ENCODE peak calls at places on chromosomes 12 and 14, in five cellular contexts. A is HCT116, G is GM23248, H is trophoblast cell, N is PC-9. V is an unnamed sample.

GRCh38 chr12:46675736-46676135 is 150.1 kb downstream of the SLC38A4 start:
- DNase-seq in A (no peak), H (peak; percentile 79), N (no peak), G (peak; percentile 72), V (peak; percentile 36)

GRCh38 chr14:88421286-88421685 is 35.8 kb downstream of the SPATA7 start:
- DNase-seq in H (no peak), A (no peak), G (peak; percentile 50), N (no peak), V (no peak)

GRCh38 chr12:106436183-106436582 is 78.6 kb downstream of the POLR3B start:
- DNase-seq in A (no peak), H (no peak), N (no peak), G (no peak), V (peak; percentile 14)

GRCh38 chr14:78450945-78451344 is 280.8 kb downstream of the NRXN3 start:
- DNase-seq in G (no peak), N (no peak), A (no peak), H (no peak), V (no peak)

GRCh38 chr12:80937391-80938238 is at the start of gene LIN7A:
- DNase-seq in N (no peak), G (peak; percentile 44), H (peak; percentile 15), A (no peak), V (peak; percentile 7)

GRCh38 chr12:131852551-131853299 is 24.5 kb downstream of the MMP17 start:
- DNase-seq in H (no peak), N (no peak), A (no peak), G (peak; percentile 38), V (no peak)

GRCh38 chr12:122079038-122079531 is 529 bp downstream of the MLXIP start:
- DNase-seq in G (peak; percentile 66), N (peak; percentile 55), H (peak; percentile 47), A (no peak), V (peak; percentile 28)

GRCh38 chr12:111271674-111272418 is 97.0 kb downstream of the PHETA1 start:
- DNase-seq in N (no peak), A (peak; percentile 4), G (peak; percentile 14), H (no peak), V (no peak)

GRCh38 chr12:21300632-21301031 is 34.1 kb downstream of the SLCO1A2 start:
- DNase-seq in G (no peak), H (no peak), N (no peak), A (no peak), V (no peak)

GRCh38 chr14:101604935-101605767 is 43.9 kb downstream of the DIO3 start:
- DNase-seq in H (no peak), G (no peak), A (no peak), N (no peak), V (no peak)

GRCh38 chr14:64502476-64503183 is 1.0 kb downstream of the ZBTB25 start:
- DNase-seq in N (peak; percentile 69), H (peak; percentile 77), G (no peak), A (no peak), V (peak; percentile 52)

GRCh38 chr14:74583689-74584434 is 28.2 kb downstream of the LTBP2 start:
- DNase-seq in A (peak; percentile 69), G (peak; percentile 95), H (peak; percentile 82), N (peak; percentile 96), V (peak; percentile 92)

GRCh38 chr12:49328816-49329215 is 5.8 kb downstream of the TROAP start:
- DNase-seq in A (no peak), N (no peak), G (no peak), H (no peak), V (no peak)

GRCh38 chr12:89414322-89414721 is 62.0 kb upstream of the DUSP6 start:
- DNase-seq in A (no peak), H (no peak), N (no peak), G (no peak), V (peak; percentile 13)

GRCh38 chr12:54463034-54463433 is 10.4 kb downstream of the GTSF1 start:
- DNase-seq in H (peak; percentile 90), A (no peak), G (peak; percentile 92), N (no peak), V (peak; percentile 71)

GRCh38 chr14:72568296-72568992 is 325.5 kb downstream of the DPF3 start:
- DNase-seq in H (no peak), N (no peak), A (no peak), G (no peak), V (no peak)

GRCh38 chr12:42534184-42534838 is 55.2 kb downstream of the PRICKLE1 start:
- DNase-seq in N (no peak), H (no peak), G (no peak), A (no peak), V (no peak)

GRCh38 chr12:49187184-49187583 is 1.7 kb downstream of the TUBA1A start:
- DNase-seq in H (no peak), G (peak; percentile 84), N (no peak), A (no peak), V (peak; percentile 27)

GRCh38 chr12:42574879-42575278 is 14.7 kb downstream of the PRICKLE1 start:
- DNase-seq in A (no peak), N (no peak), H (no peak), G (no peak), V (no peak)

GRCh38 chr12:77097846-77098245 is 32.5 kb upstream of the E2F7 start:
- DNase-seq in H (no peak), G (no peak), A (no peak), N (no peak), V (no peak)

GRCh38 chr14:94307410-94307992 is 14.4 kb upstream of the SERPINA10 start:
- DNase-seq in G (no peak), N (no peak), A (peak; percentile 28), H (peak; percentile 47), V (peak; percentile 30)

GRCh38 chr14:25381498-25381897 is 331.6 kb upstream of the STXBP6 start:
- DNase-seq in A (no peak), H (no peak), N (no peak), G (peak; percentile 27), V (no peak)

GRCh38 chr12:119208626-119209061 is 29.9 kb downstream of the HSPB8 start:
- DNase-seq in A (no peak), G (peak; percentile 83), N (peak; percentile 72), H (peak; percentile 97), V (peak; percentile 21)

GRCh38 chr12:110676171-110676570 is 12.7 kb downstream of the HVCN1 start:
- DNase-seq in G (no peak), H (no peak), N (no peak), A (no peak), V (no peak)

GRCh38 chr14:85444685-85445084 is 85.3 kb upstream of the FLRT2 start:
- DNase-seq in H (no peak), G (peak; percentile 22), A (no peak), N (no peak), V (no peak)

GRCh38 chr12:42420385-42420784 is 94.4 kb downstream of the PPHLN1 start:
- DNase-seq in A (no peak), N (no peak), G (no peak), H (no peak), V (no peak)

GRCh38 chr12:113961921-113962710 is 4.0 kb downstream of the RBM19 start:
- DNase-seq in N (no peak), H (peak; percentile 6), A (no peak), G (peak; percentile 69), V (peak; percentile 52)

GRCh38 chr12:69502342-69503081 is 32.3 kb downstream of the FRS2 start:
- DNase-seq in A (peak; percentile 52), H (peak; percentile 75), G (peak; percentile 70), N (no peak), V (peak; percentile 73)

GRCh38 chr14:55077691-55078151 is 26.3 kb downstream of the MAPK1IP1L start:
- DNase-seq in G (peak; percentile 36), A (peak; percentile 92), H (peak; percentile 94), N (peak; percentile 86), V (peak; percentile 93)

DNA sequence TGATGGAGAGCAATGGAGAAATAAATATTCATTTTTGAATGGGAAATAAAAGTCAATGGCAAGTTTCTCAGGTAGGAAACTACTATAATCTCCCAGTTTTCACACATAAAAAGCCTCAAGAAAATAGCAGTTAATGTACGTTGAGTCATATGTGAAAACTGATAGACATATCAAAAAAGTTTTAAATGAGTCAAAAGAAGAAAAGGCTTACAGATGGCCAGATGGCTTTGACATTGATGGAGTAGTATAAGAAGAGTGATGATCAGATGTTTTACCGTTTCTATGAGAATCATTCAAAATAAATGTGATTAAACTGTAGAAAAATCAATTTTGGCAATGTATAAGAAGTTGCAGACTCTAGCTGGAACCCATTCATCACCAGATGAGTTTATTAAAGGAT is 97.8 kb downstream of the LLPH start:
- DNase-seq in A (no peak), G (no peak), H (no peak), N (no peak), V (no peak)
- H3K4me2 ChIP-seq in A (no peak overlapping the region), G (no peak overlapping the region), H (no peak overlapping the region), N (no peak overlapping the region), V (no peak overlapping the region)

DNA sequence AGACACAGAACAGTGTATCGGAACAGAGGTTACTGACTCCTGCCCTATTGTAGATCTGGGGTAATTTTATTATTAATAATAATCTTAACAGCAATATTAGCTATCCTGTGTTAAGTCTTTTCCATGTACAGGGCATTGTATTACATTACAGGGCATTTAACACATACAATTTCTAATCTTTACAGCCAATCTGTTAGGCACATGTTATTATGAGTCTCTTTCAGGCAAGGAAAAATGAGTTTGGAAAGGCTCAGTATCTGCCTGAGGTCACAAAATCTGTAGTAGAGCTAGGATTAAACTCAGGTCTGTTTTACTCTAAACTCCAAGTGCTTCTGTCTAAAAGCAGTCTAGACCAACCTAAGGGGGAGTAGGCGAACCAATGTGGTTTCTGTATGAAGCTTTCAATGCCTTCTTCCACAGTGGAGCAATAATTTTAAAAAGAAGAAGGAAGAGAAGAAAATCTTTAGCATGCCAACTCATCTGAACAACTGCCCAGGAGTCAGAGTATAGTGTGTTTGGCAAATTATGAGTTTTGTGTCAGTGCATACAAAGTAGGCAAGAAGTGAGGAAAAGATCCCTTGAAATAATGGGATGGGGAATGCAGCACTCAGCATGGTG is 192.6 kb downstream of the CHST11 start:
- DNase-seq in A (no peak), G (no peak), H (no peak), N (no peak), V (no peak)
- H3K4me1 ChIP-seq in A (peaks cover 4% of the 10 kb centered on the region), G (no peaks in the 10 kb centered on the region), H (no peaks in the 10 kb centered on the region), N (no peaks in the 10 kb centered on the region), V (peaks cover 2% of the 10 kb centered on the region)

DNA sequence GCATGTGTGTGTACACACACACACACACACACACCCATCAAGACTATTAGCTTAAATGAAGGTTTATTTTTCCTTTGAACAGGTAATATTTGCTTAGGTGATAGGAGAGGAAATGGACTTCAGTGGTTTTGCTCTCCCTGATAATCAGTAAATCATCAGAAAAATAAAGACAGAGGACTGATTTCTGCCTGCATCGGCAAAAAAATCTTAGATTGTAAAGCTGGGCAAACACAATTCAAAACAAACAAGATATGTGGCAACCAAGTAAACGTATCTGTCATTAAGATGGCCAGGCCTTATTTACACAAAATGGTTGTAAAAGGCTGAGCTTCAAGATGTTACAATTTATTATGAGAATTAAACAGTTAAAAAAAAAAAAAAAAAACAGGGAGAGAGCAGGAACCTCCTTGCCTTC is 31.3 kb downstream of the PRKD1 start:
- DNase-seq in N (no peak), G (no peak), H (no peak), A (no peak), V (no peak)
- H3K4me3 ChIP-seq in N (no peak overlapping the region), G (no peak overlapping the region), H (no peak overlapping the region), A (no peak overlapping the region), V (no peak overlapping the region)

GRCh38 chr12:124553862-124554428 is 13.5 kb downstream of the NCOR2 start:
- DNase-seq in N (no peak), A (no peak), G (no peak), H (no peak), V (no peak)

GRCh38 chr12:124548854-124549378 is 18.5 kb downstream of the NCOR2 start:
- DNase-seq in A (no peak), N (no peak), H (peak; percentile 39), G (peak; percentile 90), V (no peak)

GRCh38 chr12:124549629-124550028 is 17.8 kb downstream of the NCOR2 start:
- DNase-seq in N (no peak), G (no peak), H (no peak), A (no peak), V (no peak)

GRCh38 chr12:124550123-124551089 is 17.0 kb downstream of the NCOR2 start:
- DNase-seq in A (no peak), H (no peak), N (no peak), G (no peak), V (no peak)

GRCh38 chr12:124551268-124552144 is 15.9 kb downstream of the NCOR2 start:
- DNase-seq in N (peak; percentile 53), A (no peak), H (peak; percentile 52), G (no peak), V (no peak)
- H3K4me2 ChIP-seq in N (peak overlapping the region; percentile 20), A (peak overlapping the region; percentile 45), H (peak overlapping the region; percentile 33), G (no peak overlapping the region), V (no peak overlapping the region)